ENCODE peak calls at places on chromosomes 6 and 20, in five cellular contexts. F is HepG2, N is H1, G is GM12891, K is K562. H is an unnamed sample.

GRCh38 chr6:14889172-14889571 is 356.7 kb upstream of the JARID2 start:
- DNase-seq in K (no peak), N (no peak), G (no peak), F (no peak), H (no peak)

GRCh38 chr6:167782698-167783517 is 43.8 kb upstream of the AFDN start:
- DNase-seq in N (no peak), G (no peak), K (no peak), F (peak), H (no peak)

GRCh38 chr6:45423901-45424627 is 46.3 kb upstream of the SUPT3H start:
- DNase-seq in N (no peak), K (no peak), F (no peak), G (no peak), H (no peak)

GRCh38 chr6:17393335-17394191 is at the start of gene CAP2:
- DNase-seq in F (peak), G (no peak), N (peak), K (peak), H (no peak)

GRCh38 chr6:147099974-147100373 is 104.2 kb upstream of the STXBP5 start:
- DNase-seq in F (no peak), K (no peak), G (no peak), N (no peak), H (no peak)

GRCh38 chr6:30876039-30876730 is 8.1 kb upstream of the DDR1 start:
- DNase-seq in F (no peak), K (no peak), N (no peak), G (no peak), H (no peak)

GRCh38 chr6:52392944-52393343 is 27.2 kb upstream of the EFHC1 start:
- DNase-seq in K (no peak), F (no peak), G (no peak), N (no peak), H (no peak)

GRCh38 chr6:132391391-132392291 is 9.6 kb downstream of the MOXD1 start:
- DNase-seq in N (no peak), K (no peak), G (no peak), F (no peak), H (no peak)

GRCh38 chr6:148521586-148521985 is 178.9 kb downstream of the SASH1 start:
- DNase-seq in F (no peak), N (no peak), K (no peak), G (no peak), H (no peak)

GRCh38 chr6:38452816-38453215 is 186.9 kb downstream of the BTBD9 start:
- DNase-seq in K (no peak), F (no peak), N (no peak), G (no peak), H (no peak)

GRCh38 chr6:37759221-37760154 is 60.0 kb upstream of the ZFAND3 start:
- DNase-seq in K (no peak), F (peak), N (no peak), G (no peak), H (no peak)

GRCh38 chr6:54718541-54719023 is 128.0 kb upstream of the FAM83B start:
- DNase-seq in G (no peak), N (no peak), F (no peak), K (no peak), H (no peak)

GRCh38 chr6:391559-392440 is at the start of gene IRF4:
- DNase-seq in N (no peak), K (no peak), F (no peak), G (peak), H (peak)

GRCh38 chr6:125662301-125662700 is 87.1 kb upstream of the HEY2 start:
- DNase-seq in K (no peak), G (no peak), N (no peak), F (no peak), H (no peak)

GRCh38 chr6:20680697-20681165 is 146.5 kb downstream of the CDKAL1 start:
- DNase-seq in F (no peak), K (no peak), G (no peak), N (no peak), H (no peak)

GRCh38 chr20:40424695-40425094 is 264.3 kb downstream of the MAFB start:
- DNase-seq in K (no peak), G (no peak), N (no peak), F (no peak), H (no peak)

GRCh38 chr20:20364016-20364746 is 3.7 kb upstream of the INSM1 start:
- DNase-seq in K (no peak), N (no peak), F (no peak), G (no peak), H (no peak)

GRCh38 chr6:12298995-12299394 is 8.8 kb downstream of the EDN1 start:
- DNase-seq in G (no peak), N (no peak), F (no peak), K (no peak), H (no peak)

GRCh38 chr6:66558189-66558588 is 851.2 kb upstream of the EYS start:
- DNase-seq in N (no peak), F (peak), G (no peak), K (no peak), H (no peak)

GRCh38 chr6:110816677-110817076 is 1.4 kb upstream of the CDK19 start:
- DNase-seq in N (no peak), K (no peak), F (no peak), G (no peak), H (no peak)

GRCh38 chr6:29603930-29604329 is 19.0 kb downstream of the OR2H2 start:
- DNase-seq in K (no peak), G (no peak), N (no peak), F (no peak), H (no peak)

GRCh38 chr6:75431379-75431778 is 62.2 kb downstream of the FILIP1 start:
- DNase-seq in G (no peak), F (no peak), N (no peak), K (no peak), H (no peak)

GRCh38 chr20:12229891-12230290 is 312.2 kb downstream of the BTBD3 start:
- DNase-seq in N (no peak), K (no peak), G (no peak), F (no peak), H (no peak)

GRCh38 chr6:129730477-129731165 is 20.6 kb upstream of the ARHGAP18 start:
- DNase-seq in G (no peak), F (peak), N (no peak), K (no peak), H (no peak)

GRCh38 chr20:40612837-40613236 is 76.2 kb downstream of the MAFB start:
- DNase-seq in G (no peak), F (no peak), K (no peak), N (no peak), H (no peak)

GRCh38 chr20:11032611-11033010 is 358.8 kb upstream of the JAG1 start:
- DNase-seq in G (no peak), F (no peak), K (no peak), N (no peak), H (no peak)

GRCh38 chr6:18328549-18328922 is 58.6 kb upstream of the RNF144B start:
- DNase-seq in N (no peak), K (no peak), F (no peak), G (no peak), H (no peak)

GRCh38 chr20:61806314-61806713 is 259.4 kb downstream of the TAF4 start:
- DNase-seq in N (no peak), K (no peak), F (no peak), G (no peak), H (no peak)

GRCh38 chr20:38255389-38255788 is 5.1 kb downstream of the KIAA1755 start:
- DNase-seq in F (no peak), G (no peak), K (no peak), N (no peak), H (no peak)

GRCh38 chr6:106204961-106205360 is 118.8 kb downstream of the PRDM1 start:
- DNase-seq in F (no peak), G (no peak), K (no peak), N (no peak), H (no peak)

GRCh38 chr6:71468841-71469750 is 180.5 kb downstream of the OGFRL1 start:
- DNase-seq in K (peak), F (no peak), G (no peak), N (no peak), H (no peak)
- TF ChIP-seq TAF1 in K (no peak), F (no peak), G (no peak), N (no peak), H (no peak)

GRCh38 chr6:11230158-11231107 is 2.0 kb downstream of the NEDD9 start:
- DNase-seq in K (no peak), N (no peak), F (no peak), G (no peak), H (no peak)
- TF ChIP-seq POLR2A in K (no peak), N (no peak), F (no peak), G (no peak), H (no peak)

DNA sequence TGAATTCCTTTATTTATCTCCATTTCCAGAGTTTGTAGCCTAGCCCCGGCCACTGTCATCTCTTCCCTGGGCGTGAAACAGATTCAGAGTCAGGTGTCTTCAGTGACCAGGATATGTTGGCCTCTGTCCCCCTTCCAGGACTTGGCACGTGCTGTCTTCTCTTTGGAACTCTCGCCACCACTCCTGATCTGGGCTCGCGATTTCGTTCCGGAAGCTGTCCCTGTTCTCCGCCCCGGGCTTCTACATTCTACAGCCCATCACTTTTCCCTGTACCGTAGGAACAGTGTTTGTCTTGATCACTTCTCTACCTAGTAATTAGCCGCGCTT is 738 bp downstream of the GSS start:
- DNase-seq in G (no peak), F (peak), K (peak), N (no peak), H (no peak)
- TF ChIP-seq TAF1 in G (no peak), F (no peak), K (no peak), N (no peak), H (no peak)

DNA sequence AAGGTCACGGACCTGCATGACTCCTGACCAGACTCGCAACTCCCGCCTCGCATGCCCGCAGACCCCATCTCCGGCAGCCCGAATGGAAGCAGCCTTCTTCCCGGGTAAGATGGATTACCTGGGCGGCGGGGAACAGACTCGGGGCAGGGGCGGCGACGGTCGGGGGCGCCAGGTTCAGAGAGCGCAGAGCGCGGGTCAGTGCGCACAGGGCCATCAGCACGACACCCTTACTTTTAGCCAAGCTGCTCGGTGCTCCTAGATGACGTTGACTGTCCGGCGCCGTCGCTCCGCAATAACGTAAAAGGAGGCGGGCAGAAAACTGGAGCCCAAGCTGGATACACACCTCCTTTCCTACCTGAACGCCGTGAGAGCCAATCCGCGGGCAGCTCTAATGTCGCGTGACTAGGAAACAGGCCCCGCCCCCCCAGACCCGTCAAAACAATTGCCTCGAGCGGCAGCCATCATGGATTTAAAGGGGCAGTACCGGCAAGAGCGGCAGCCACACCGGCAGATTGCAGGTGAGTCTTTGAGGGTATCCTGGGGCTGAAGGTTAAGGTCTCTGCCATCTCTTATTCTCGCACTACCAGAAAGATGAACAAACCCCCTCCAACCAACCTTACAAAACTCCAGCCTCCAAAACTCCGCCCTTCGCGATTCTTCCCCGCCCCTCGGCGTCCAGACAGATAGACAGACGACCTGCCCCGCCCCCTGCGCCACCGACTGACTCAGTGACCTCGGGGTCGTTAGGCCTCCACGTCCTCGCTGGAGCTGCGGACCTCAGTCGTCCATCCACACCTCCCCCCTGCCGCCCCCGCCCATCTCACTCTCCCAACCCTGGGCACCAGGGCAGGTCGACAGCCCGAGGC is at the start of the genes KLC4 and MRPL2:
- DNase-seq in G (peak), F (peak), N (peak), K (peak), H (peak)
- TF ChIP-seq POLR2A in G (peak), F (no peak), N (peak), K (peak), H (peak)

DNA sequence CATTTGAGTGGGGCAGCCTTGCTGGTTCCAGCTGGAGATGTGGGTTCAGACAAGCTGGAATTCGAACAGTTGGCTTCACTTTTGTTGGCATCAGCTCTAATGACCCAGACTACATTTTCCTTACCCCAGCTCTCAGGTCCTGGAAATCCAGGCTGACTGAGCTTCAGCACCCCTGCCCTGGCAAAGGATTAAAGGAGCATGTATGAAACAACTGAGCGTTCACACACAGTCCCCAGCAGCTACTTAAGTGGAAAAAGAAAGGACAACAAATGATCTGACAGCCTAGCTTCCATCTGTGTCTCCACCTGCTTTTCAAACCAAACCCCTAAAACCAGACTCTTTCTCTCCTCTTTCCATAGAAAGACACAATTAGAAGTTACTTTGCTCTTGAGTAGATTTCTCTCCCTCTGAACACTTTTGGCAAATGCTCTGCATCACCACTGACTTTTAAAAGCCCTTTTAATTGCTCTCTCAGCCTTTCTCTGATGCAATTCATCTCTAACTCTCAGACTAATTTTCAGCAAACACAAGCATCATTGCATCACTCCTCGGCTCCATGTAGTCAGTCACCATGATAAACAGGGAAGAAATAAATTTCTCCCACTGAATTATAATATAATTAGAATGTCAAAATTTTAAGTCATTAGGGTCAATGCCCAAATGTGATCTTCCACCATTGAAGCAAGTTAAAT is 28.1 kb downstream of the ROS1 start:
- DNase-seq in G (no peak), N (no peak), K (no peak), F (no peak), H (no peak)
- TF ChIP-seq TAF1 in G (no peak), N (no peak), K (no peak), F (no peak), H (no peak)

GRCh38 chr20:36465109-36466080 is 75.9 kb upstream of the MYL9 start:
- DNase-seq in N (no peak), K (peak), G (no peak), F (peak), H (no peak)
- TF ChIP-seq POLR2A in N (no peak), K (no peak), G (no peak), F (no peak), H (no peak)

DNA sequence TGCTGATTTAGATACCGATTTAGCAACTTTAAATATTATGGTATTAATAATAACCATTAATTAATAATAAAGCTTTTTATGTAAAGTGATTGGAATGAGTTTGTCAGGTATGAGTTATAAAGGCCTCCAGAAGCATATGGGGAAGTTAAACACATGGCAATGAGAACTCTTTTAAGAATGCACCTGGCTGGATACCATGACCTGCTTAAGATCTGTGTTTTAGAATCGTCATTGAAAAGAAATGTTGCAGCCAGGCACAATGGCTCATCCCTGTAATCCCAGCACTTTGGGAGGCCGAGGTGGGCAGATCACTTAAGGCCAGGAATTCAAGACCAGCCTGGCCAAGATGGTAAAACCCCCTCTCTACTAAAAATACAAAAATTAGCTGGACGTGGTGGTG is 197.5 kb downstream of the SOX4 start:
- DNase-seq in K (no peak), G (no peak), N (no peak), F (no peak), H (no peak)
- TF ChIP-seq TAF1 in K (no peak), G (no peak), N (no peak), F (no peak), H (no peak)